ENCODE peak calls at places on chromosomes 13 and 19, in five cellular contexts. D is GM04503, J is Daoy, G is NCI-H1694 treated with DMSO at 0.1 percent for 48 hours, O is hepatic stellate cell. L is an unnamed sample.
A peak's percentile ranks its signal among the peaks of the same experiment; 100 is the strongest.

GRCh38 chr19:3374369-3375112 is 8.2 kb downstream of the NFIC start:
- DNase-seq in D (no peak), J (no peak), G (no peak), O (no peak), L (no peak)

GRCh38 chr13:90838561-90838960 is 508.9 kb upstream of the MIR17HG start:
- DNase-seq in D (no peak), J (no peak), G (no peak), O (no peak), L (no peak)

GRCh38 chr19:49689133-49690072 is at the start of gene ADM5:
- DNase-seq in D (no peak), J (peak; percentile 69), G (peak; percentile 61), O (no peak), L (peak; percentile 49)

GRCh38 chr13:90706631-90707030 is 640.9 kb upstream of the MIR17HG start:
- DNase-seq in D (no peak), J (no peak), G (no peak), O (no peak), L (no peak)

GRCh38 chr19:6616011-6616410 is 25.1 kb upstream of the CD70 start:
- DNase-seq in D (no peak), J (peak; percentile 45), G (no peak), O (no peak), L (peak; percentile 20)

GRCh38 chr19:3748965-3749364 is 12.5 kb downstream of the APBA3 start:
- DNase-seq in D (no peak), J (no peak), G (no peak), O (no peak), L (no peak)

GRCh38 chr19:6524326-6524725 is 6.5 kb upstream of the TNFSF9 start:
- DNase-seq in D (no peak), J (no peak), G (no peak), O (no peak), L (peak; percentile 47)

GRCh38 chr19:3189702-3190469 is 4.2 kb downstream of the NCLN start:
- DNase-seq in D (no peak), J (no peak), G (no peak), O (no peak), L (no peak)

GRCh38 chr19:771332-771785 is 20.4 kb downstream of the MISP start:
- DNase-seq in D (no peak), J (peak; percentile 75), G (no peak), O (peak; percentile 69), L (peak; percentile 82)

GRCh38 chr19:6925801-6926751 is 38.7 kb downstream of the ADGRE1 start:
- DNase-seq in D (no peak), J (peak; percentile 93), G (no peak), O (no peak), L (peak; percentile 28)

GRCh38 chr19:38736036-38736412 is 8.2 kb downstream of the CAPN12 start:
- DNase-seq in D (no peak), J (peak; percentile 63), G (no peak), O (no peak), L (peak; percentile 32)

GRCh38 chr19:21559444-21559843 is 54.0 kb downstream of the ZNF429 start:
- DNase-seq in D (no peak), J (no peak), G (no peak), O (no peak), L (no peak)

GRCh38 chr13:91659583-91660415 is 261.4 kb downstream of the GPC5 start:
- DNase-seq in D (no peak), J (no peak), G (no peak), O (no peak), L (no peak)

GRCh38 chr13:90686438-90686837 is 661.0 kb upstream of the MIR17HG start:
- DNase-seq in D (peak; percentile 53), J (no peak), G (no peak), O (no peak), L (peak; percentile 3)

GRCh38 chr19:38851622-38852230 is 1.9 kb upstream of the HNRNPL start:
- DNase-seq in D (no peak), J (peak; percentile 97), G (peak; percentile 68), O (peak; percentile 87), L (peak; percentile 93)

GRCh38 chr13:23652909-23653726 is 82.9 kb downstream of the TNFRSF19 start:
- DNase-seq in D (no peak), J (no peak), G (no peak), O (no peak), L (no peak)

GRCh38 chr13:106038752-106039151 is 496.7 kb downstream of the EFNB2 start:
- DNase-seq in D (peak; percentile 72), J (peak; percentile 42), G (no peak), O (no peak), L (peak; percentile 10)

GRCh38 chr19:6802336-6803035 is 30.0 kb downstream of the VAV1 start:
- DNase-seq in D (no peak), J (peak; percentile 79), G (no peak), O (no peak), L (peak; percentile 58)

GRCh38 chr19:5150331-5150901 is 181.5 kb downstream of the KDM4B start:
- DNase-seq in D (no peak), J (no peak), G (no peak), O (no peak), L (no peak)

L was measured in lung microvascular endothelial cell.